ENCODE peak calls at places on chromosomes 11 and 22, in nine cellular contexts. G is GM23248, O is neural progenitor cell, F is GM23338, V is HCT116, D is PC-3, J is hepatocyte, N is SK-N-SH, W is MM.1S. E is an unnamed sample.

GRCh38 chr11:104098555-104098954 is 62.1 kb downstream of the DDI1 start:
- DNase-seq in G (no peak), O (no peak), F (no peak), V (no peak), D (no peak), J (no peak), N (no peak), W (no peak), E (no peak)

GRCh38 chr11:48081151-48082010 is 101.0 kb downstream of the PTPRJ start:
- DNase-seq in G (peak), O (no peak), F (no peak), V (no peak), D (no peak), J (no peak), N (no peak), W (no peak), E (peak)

GRCh38 chr22:43343262-43343988 is at the start of gene SCUBE1:
- DNase-seq in G (peak), O (peak), F (peak), V (no peak), D (peak), J (peak), N (peak), W (peak), E (no peak)

GRCh38 chr22:23229646-23230045 is 49.3 kb downstream of the BCR start:
- DNase-seq in G (no peak), O (no peak), F (no peak), V (no peak), D (no peak), J (no peak), N (no peak), W (no peak), E (no peak)

GRCh38 chr22:39995346-39996252 is 845 bp downstream of the FAM83F start:
- DNase-seq in G (no peak), O (no peak), F (no peak), V (no peak), D (no peak), J (peak), N (no peak), W (no peak), E (no peak)

GRCh38 chr22:43351966-43352345 is 8.8 kb upstream of the SCUBE1 start:
- DNase-seq in G (no peak), O (no peak), F (no peak), V (no peak), D (no peak), J (no peak), N (no peak), W (no peak), E (no peak)

GRCh38 chr11:14644396-14645246 is 1.0 kb downstream of the PDE3B start:
- DNase-seq in G (peak), O (peak), F (peak), V (peak), D (no peak), J (peak), N (peak), W (peak), E (no peak)

GRCh38 chr11:10004526-10005113 is 289.4 kb downstream of the SBF2 start:
- DNase-seq in G (peak), O (no peak), F (peak), V (no peak), D (no peak), J (no peak), N (no peak), W (no peak), E (no peak)

GRCh38 chr22:30204742-30205111 is 41.8 kb downstream of the LIF start:
- DNase-seq in G (peak), O (no peak), F (no peak), V (no peak), D (no peak), J (peak), N (peak), W (no peak), E (no peak)

GRCh38 chr11:127345819-127346459 is 345.4 kb upstream of the KIRREL3 start:
- DNase-seq in G (peak), O (peak), F (peak), V (no peak), D (peak), J (peak), N (peak), W (peak), E (peak)

GRCh38 chr11:110098645-110099044 is 5.5 kb downstream of the ZC3H12C start:
- DNase-seq in G (no peak), O (no peak), F (no peak), V (no peak), D (peak), J (no peak), N (no peak), W (peak), E (peak)

GRCh38 chr11:114075891-114076441 is 16.5 kb downstream of the ZBTB16 start:
- DNase-seq in G (peak), O (peak), F (peak), V (peak), D (peak), J (peak), N (peak), W (no peak), E (peak)

GRCh38 chr11:429931-430456 is 11.8 kb downstream of the ANO9 start:
- DNase-seq in G (no peak), O (no peak), F (no peak), V (no peak), D (no peak), J (no peak), N (peak), W (no peak), E (no peak)

GRCh38 chr11:70618471-70619101 is 220.3 kb downstream of the CTTN start:
- DNase-seq in G (no peak), O (peak), F (no peak), V (no peak), D (no peak), J (no peak), N (no peak), W (no peak), E (no peak)

GRCh38 chr11:67117176-67117575 is 1.9 kb upstream of the KDM2A start:
- DNase-seq in G (no peak), O (no peak), F (no peak), V (no peak), D (no peak), J (no peak), N (no peak), W (no peak), E (no peak)

DNA sequence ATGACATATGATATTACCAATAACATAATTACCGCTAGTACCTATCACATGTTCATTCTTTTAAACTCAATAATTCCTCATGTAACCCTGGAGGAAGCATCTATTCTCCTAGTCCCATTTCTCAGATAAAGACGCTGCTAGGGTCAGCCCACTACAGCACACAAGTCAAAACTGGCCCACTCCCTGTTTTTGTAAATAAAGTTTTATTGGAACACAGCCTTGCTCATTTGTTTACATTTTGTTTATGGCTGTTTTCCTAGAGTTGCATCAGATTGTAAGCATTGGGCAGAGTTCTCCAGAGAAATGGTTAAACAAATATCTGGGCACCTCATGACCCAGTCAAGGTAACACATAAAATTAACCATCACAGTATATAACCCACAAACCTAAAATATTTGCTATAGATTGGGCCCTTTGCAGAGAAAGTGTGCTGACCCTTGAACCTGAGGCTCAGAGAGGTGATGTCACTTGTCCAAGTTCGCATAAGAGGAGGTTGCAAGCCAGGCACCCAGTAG is 36.8 kb downstream of the MN1 start:
- DNase-seq in G (no peak), O (no peak), F (no peak), V (no peak), D (no peak), J (no peak), N (no peak), W (no peak), E (no peak)
- H3K4me2 ChIP-seq in G (no peak), O (no peak), F (no peak), V (no peak), D (no peak), J (no peak), N (no peak), W (no peak), E (no peak)

GRCh38 chr11:19849947-19850593 is 137.4 kb downstream of the NAV2 start:
- DNase-seq in G (peak), O (no peak), F (no peak), V (no peak), D (peak), J (no peak), N (no peak), W (no peak), E (no peak)
- TF ChIP-seq EZH2phosphoT487 in G (no peak), O (no peak), F (no peak), V (no peak), D (no peak), J (no peak), N (no peak), W (no peak), E (no peak)

DNA sequence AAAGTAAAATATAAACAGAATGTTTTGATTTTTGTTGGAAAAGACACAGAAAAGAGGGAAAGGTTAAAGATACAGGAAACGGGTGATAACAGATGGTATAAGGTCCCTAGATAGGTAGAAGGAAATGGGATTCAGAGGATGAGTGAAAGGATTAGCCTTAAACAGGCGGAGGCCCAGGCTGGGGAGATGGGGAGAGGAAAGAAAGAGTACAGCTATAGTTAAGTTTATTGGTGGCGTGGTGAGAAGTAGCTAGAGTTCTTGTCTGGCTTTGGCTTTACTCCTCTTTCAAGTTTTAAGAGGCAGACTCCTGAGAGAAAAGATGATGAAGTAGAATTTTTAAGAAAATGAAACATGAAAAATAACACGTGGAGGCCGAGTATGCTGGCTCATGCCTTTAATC is 13.7 kb downstream of the ZBTB44 start:
- DNase-seq in G (no peak), O (no peak), F (peak), V (no peak), D (no peak), J (no peak), N (no peak), W (no peak), E (no peak)
- H3K27ac ChIP-seq in G (no peak), O (no peak), F (peak), V (no peak), D (no peak), J (no peak), N (no peak), W (peak), E (peak)

DNA sequence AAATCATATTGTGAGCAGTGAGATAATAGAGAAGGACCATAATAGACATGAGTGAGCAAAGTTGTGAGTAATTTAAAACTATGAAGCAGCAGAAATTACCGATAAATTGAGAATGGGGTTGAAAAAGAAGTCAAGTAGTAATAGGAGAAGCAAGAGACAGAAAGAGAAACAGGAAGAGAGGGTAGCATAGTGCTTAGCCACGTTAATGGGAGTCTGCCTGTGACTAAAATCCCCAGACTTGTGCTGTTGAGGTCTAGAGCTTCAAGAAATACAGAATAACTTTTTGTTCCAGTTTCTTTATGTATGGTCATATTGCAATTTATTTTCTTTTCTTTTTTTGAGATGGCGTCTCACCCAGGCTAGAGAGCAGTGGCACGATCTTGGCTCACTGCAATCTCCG is 368.7 kb downstream of the METTL15 start:
- DNase-seq in G (no peak), O (no peak), F (no peak), V (no peak), D (no peak), J (no peak), N (no peak), W (no peak), E (no peak)
- H3K4me2 ChIP-seq in G (no peak), O (no peak), F (no peak), V (no peak), D (no peak), J (no peak), N (no peak), W (no peak), E (no peak)

DNA sequence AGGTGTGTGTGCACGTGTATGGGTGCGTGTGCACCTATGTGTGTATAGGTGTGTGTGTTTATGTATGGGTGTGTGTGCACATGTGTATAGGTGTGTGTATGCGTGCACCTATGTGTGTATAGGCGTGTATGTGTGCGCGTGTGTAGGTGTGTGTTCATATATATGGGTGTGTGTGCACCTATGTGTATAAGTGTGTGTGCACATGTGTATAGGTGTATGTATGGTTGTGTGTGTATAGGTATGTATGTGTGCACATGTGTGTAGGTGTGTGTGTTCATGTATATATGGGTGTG is 26.9 kb downstream of the KCNQ1 start:
- DNase-seq in G (no peak), O (no peak), F (no peak), V (no peak), D (no peak), J (no peak), N (no peak), W (no peak), E (no peak)
- TF ChIP-seq EZH2phosphoT487 in G (no peak), O (no peak), F (no peak), V (no peak), D (no peak), J (no peak), N (no peak), W (no peak), E (no peak)

GRCh38 chr11:118715245-118715807 is 35.9 kb upstream of the TREH start:
- DNase-seq in G (no peak), O (no peak), F (no peak), V (no peak), D (no peak), J (no peak), N (no peak), W (no peak), E (peak)

GRCh38 chr11:118714816-118715215 is 35.4 kb upstream of the TREH start:
- DNase-seq in G (no peak), O (no peak), F (no peak), V (no peak), D (no peak), J (no peak), N (no peak), W (no peak), E (no peak)

GRCh38 chr11:118715837-118716260 is 36.4 kb upstream of the TREH start:
- DNase-seq in G (peak), O (peak), F (peak), V (no peak), D (no peak), J (peak), N (no peak), W (no peak), E (peak)
- H3K27ac ChIP-seq in G (no peak), O (no peak), F (peak), V (no peak), D (no peak), J (peak), N (no peak), W (no peak), E (no peak)

E was measured in OCI-LY7.